ENCODE peak calls at places on chromosomes 6 and 20, in four cellular contexts. D, R, W and M are unnamed samples.

GRCh38 chr6:41712651-41713103 is 22.7 kb downstream of the TFEB start:
- DNase-seq in D (no peak), R (no peak), W (no peak), M (peak; percentile 93)

GRCh38 chr6:133923938-133924593 is 29.0 kb upstream of the TBPL1 start:
- DNase-seq in D (peak; percentile 73), R (no peak), W (peak; percentile 49), M (no peak)

GRCh38 chr6:116419069-116419468 is 42.1 kb upstream of the CALHM6 start:
- DNase-seq in D (no peak), R (no peak), W (no peak), M (no peak)

GRCh38 chr6:153167026-153167891 is 36.2 kb upstream of the RGS17 start:
- DNase-seq in D (peak; percentile 81), R (no peak), W (no peak), M (no peak)

GRCh38 chr6:124158024-124158423 is 354.4 kb downstream of the NKAIN2 start:
- DNase-seq in D (no peak), R (no peak), W (no peak), M (no peak)

GRCh38 chr6:111566873-111567517 is 38.7 kb downstream of the TRAF3IP2 start:
- DNase-seq in D (no peak), R (no peak), W (no peak), M (peak; percentile 72)

GRCh38 chr6:116090251-116090650 is 10.4 kb upstream of the NT5DC1 start:
- DNase-seq in D (no peak), R (no peak), W (no peak), M (no peak)

GRCh38 chr6:56364482-56365313 is 117.3 kb upstream of the COL21A1 start:
- DNase-seq in D (no peak), R (no peak), W (no peak), M (no peak)

GRCh38 chr20:437787-438486 is 24.4 kb downstream of the TBC1D20 start:
- DNase-seq in D (no peak), R (no peak), W (no peak), M (no peak)

GRCh38 chr6:70652216-70652615 is 15.5 kb upstream of the SMAP1 start:
- DNase-seq in D (no peak), R (no peak), W (no peak), M (no peak)

GRCh38 chr6:110101885-110102284 is 77.6 kb downstream of the WASF1 start:
- DNase-seq in D (no peak), R (no peak), W (peak; percentile 44), M (no peak)

GRCh38 chr6:157227202-157228166 is 95.8 kb downstream of the TMEM242 start:
- DNase-seq in D (no peak), R (no peak), W (no peak), M (no peak)

GRCh38 chr20:24992420-24993205 is at the start of gene APMAP:
- DNase-seq in D (no peak), R (peak; percentile 97), W (peak; percentile 98), M (peak; percentile 95)

GRCh38 chr6:99093781-99094180 is 146.0 kb upstream of the FBXL4 start:
- DNase-seq in D (no peak), R (no peak), W (no peak), M (no peak)

GRCh38 chr6:165834613-165835259 is 171.7 kb upstream of the PDE10A start:
- DNase-seq in D (peak; percentile 42), R (no peak), W (no peak), M (no peak)

GRCh38 chr6:146881228-146882181 is 282.7 kb downstream of the ADGB start:
- DNase-seq in D (no peak), R (no peak), W (no peak), M (no peak)

GRCh38 chr6:78538002-78538401 is 329.3 kb upstream of the IRAK1BP1 start:
- DNase-seq in D (no peak), R (no peak), W (no peak), M (no peak)

GRCh38 chr6:95243091-95243490 is 334.2 kb upstream of the MANEA start:
- DNase-seq in D (no peak), R (no peak), W (no peak), M (no peak)

GRCh38 chr6:31776563-31776960 is 566 bp downstream of the VWA7 start:
- DNase-seq in D (no peak), R (no peak), W (no peak), M (peak; percentile 48)

GRCh38 chr20:416950-417800 is 9.1 kb downstream of the RBCK1 start:
- DNase-seq in D (no peak), R (no peak), W (no peak), M (no peak)

GRCh38 chr6:30075094-30075986 is at the start of gene RNF39:
- DNase-seq in D (no peak), R (no peak), W (no peak), M (no peak)

GRCh38 chr6:167730441-167730840 is 96.3 kb upstream of the AFDN start:
- DNase-seq in D (no peak), R (no peak), W (no peak), M (no peak)

GRCh38 chr20:47936612-47937011 is 151.3 kb upstream of the SULF2 start:
- DNase-seq in D (no peak), R (no peak), W (no peak), M (no peak)

GRCh38 chr6:105445461-105445860 is 42.6 kb upstream of the PREP start:
- DNase-seq in D (no peak), R (no peak), W (no peak), M (no peak)

GRCh38 chr6:109093732-109094131 is 914 bp downstream of the SESN1 start:
- DNase-seq in D (no peak), R (no peak), W (no peak), M (no peak)

GRCh38 chr20:32480361-32481199 is 104.6 kb downstream of the NOL4L start:
- DNase-seq in D (no peak), R (peak; percentile 36), W (no peak), M (no peak)

GRCh38 chr6:43012364-43012763 is 1.4 kb downstream of the MEA1 start:
- DNase-seq in D (no peak), R (no peak), W (no peak), M (no peak)
- H3K27ac ChIP-seq in D (peak overlapping the region; percentile 71), R (peak overlapping the region; percentile 73), W (no peak overlapping the region), M (peak overlapping the region; percentile 65)

GRCh38 chr6:26232306-26232949 is 132.6 kb upstream of the BTN3A2 start:
- DNase-seq in D (no peak), R (no peak), W (no peak), M (no peak)

GRCh38 chr6:26234421-26235239 is 130.4 kb upstream of the BTN3A2 start:
- DNase-seq in D (no peak), R (no peak), W (peak; percentile 85), M (no peak)

GRCh38 chr6:26232950-26233607 is 131.9 kb upstream of the BTN3A2 start:
- DNase-seq in D (no peak), R (no peak), W (peak; percentile 46), M (no peak)

GRCh38 chr6:26233608-26234420 is 131.2 kb upstream of the BTN3A2 start:
- DNase-seq in D (no peak), R (peak; percentile 73), W (peak; percentile 86), M (no peak)

GRCh38 chr6:26235240-26235730 is 129.7 kb upstream of the BTN3A2 start:
- DNase-seq in D (no peak), R (no peak), W (no peak), M (no peak)
- H3K4me3 ChIP-seq in D (peak overlapping the region; percentile 78), R (peak overlapping the region; percentile 61), W (peak overlapping the region; percentile 65), M (peak overlapping the region; percentile 60)

GRCh38 chr20:4667836-4668235 is 53.9 kb upstream of the PRND start:
- DNase-seq in D (no peak), R (no peak), W (no peak), M (no peak)

GRCh38 chr20:4665591-4665990 is 56.1 kb upstream of the PRND start:
- DNase-seq in D (no peak), R (no peak), W (no peak), M (no peak)

GRCh38 chr20:4664691-4665360 is 56.9 kb upstream of the PRND start:
- DNase-seq in D (no peak), R (no peak), W (no peak), M (no peak)

GRCh38 chr20:4666001-4666470 is 55.7 kb upstream of the PRND start:
- DNase-seq in D (no peak), R (no peak), W (no peak), M (no peak)

DNA sequence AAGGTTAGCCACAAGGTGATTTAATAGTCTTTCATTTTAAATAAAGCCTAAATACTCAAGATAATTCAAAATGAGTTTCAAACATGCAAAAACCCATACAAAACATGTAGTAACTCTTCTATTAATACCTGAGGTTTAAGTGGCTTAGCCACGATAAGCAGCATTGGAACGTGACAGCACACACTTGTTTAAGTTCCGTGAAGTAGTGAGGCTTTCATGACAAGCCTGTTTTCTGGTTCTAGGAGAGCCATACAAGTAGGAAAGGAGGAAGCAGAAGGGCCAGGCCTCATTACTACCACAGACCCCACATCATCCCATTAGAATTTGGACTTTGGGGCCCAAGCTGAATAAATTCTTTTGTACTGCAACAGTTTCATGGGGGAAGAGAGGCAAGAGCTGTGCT is 54.3 kb upstream of the PRND start:
- DNase-seq in D (no peak), R (no peak), W (no peak), M (no peak)
- H3K27ac ChIP-seq in D (no peak overlapping the region), R (peak overlapping the region; percentile 43), W (no peak overlapping the region), M (no peak overlapping the region)

GRCh38 chr20:50915424-50915823 is 15.8 kb downstream of the ADNP start:
- DNase-seq in D (no peak), R (no peak), W (no peak), M (no peak)
- H3K4me3 ChIP-seq in D (no peak overlapping the region), R (no peak overlapping the region), W (no peak overlapping the region), M (no peak overlapping the region)

GRCh38 chr6:80223743-80224212 is 117.3 kb downstream of the BCKDHB start:
- DNase-seq in D (no peak), R (peak; percentile 73), W (no peak), M (no peak)

GRCh38 chr6:80214436-80215022 is 108.1 kb downstream of the BCKDHB start:
- DNase-seq in D (peak; percentile 22), R (no peak), W (no peak), M (no peak)

GRCh38 chr6:80215063-80215462 is 108.6 kb downstream of the BCKDHB start:
- DNase-seq in D (no peak), R (no peak), W (no peak), M (no peak)

GRCh38 chr6:80217799-80218198 is 111.3 kb downstream of the BCKDHB start:
- DNase-seq in D (no peak), R (no peak), W (no peak), M (no peak)
- H3K27ac ChIP-seq in D (no peak overlapping the region), R (no peak overlapping the region), W (no peak overlapping the region), M (no peak overlapping the region)